ENCODE peak calls at places on chromosomes 4 and X, in seven cellular contexts. One of them, this sample, is unnamed.

GRCh38 chrX:18173494-18174180 is 47.0 kb downstream of the BEND2 start:
- DNase-seq in GM10248: no peak
- DNase-seq in endothelial cell: no peak
- DNase-seq in Panc1: no peak
- DNase-seq in neural crest cell: no peak
- DNase-seq in coronary artery: no peak
- DNase-seq in mucosa of descending colon: no peak
- DNase-seq in this sample: no peak

GRCh38 chr4:104424368-104424921 is 70.2 kb downstream of the CXXC4 start:
- DNase-seq in coronary artery: no peak
- DNase-seq in neural crest cell: no peak
- DNase-seq in Panc1: no peak
- DNase-seq in endothelial cell: no peak
- DNase-seq in mucosa of descending colon: no peak
- DNase-seq in GM10248: no peak
- DNase-seq in this sample: no peak

GRCh38 chr4:100891808-100892207 is 374.0 kb upstream of the EMCN start:
- DNase-seq in Panc1: no peak
- DNase-seq in neural crest cell: no peak
- DNase-seq in coronary artery: no peak
- DNase-seq in GM10248: no peak
- DNase-seq in mucosa of descending colon: no peak
- DNase-seq in endothelial cell: no peak
- DNase-seq in this sample: no peak

GRCh38 chrX:155880586-155881157 is 473 bp upstream of the VAMP7 start:
- DNase-seq in mucosa of descending colon: no peak
- DNase-seq in coronary artery: no peak
- DNase-seq in Panc1: no peak
- DNase-seq in endothelial cell: no peak
- DNase-seq in GM10248: no peak
- DNase-seq in neural crest cell: no peak
- DNase-seq in this sample: no peak

GRCh38 chrX:149841929-149842328 is 39.1 kb upstream of the MAGEA8 start:
- DNase-seq in GM10248: no peak
- DNase-seq in neural crest cell: no peak
- DNase-seq in coronary artery: no peak
- DNase-seq in Panc1: no peak
- DNase-seq in endothelial cell: no peak
- DNase-seq in mucosa of descending colon: no peak
- DNase-seq in this sample: no peak

GRCh38 chr4:20954541-20954940 is 254.3 kb downstream of the PACRGL start:
- DNase-seq in Panc1: no peak
- DNase-seq in GM10248: no peak
- DNase-seq in endothelial cell: no peak
- DNase-seq in coronary artery: no peak
- DNase-seq in mucosa of descending colon: no peak
- DNase-seq in neural crest cell: no peak
- DNase-seq in this sample: no peak

GRCh38 chrX:122245943-122246342 is 938.1 kb upstream of the GRIA3 start:
- DNase-seq in endothelial cell: no peak
- DNase-seq in coronary artery: no peak
- DNase-seq in mucosa of descending colon: no peak
- DNase-seq in GM10248: no peak
- DNase-seq in neural crest cell: no peak
- DNase-seq in Panc1: no peak
- DNase-seq in this sample: no peak

GRCh38 chr4:646460-646859 is 21.1 kb downstream of the PDE6B start:
- DNase-seq in endothelial cell: no peak
- DNase-seq in mucosa of descending colon: peak
- DNase-seq in GM10248: no peak
- DNase-seq in Panc1: no peak
- DNase-seq in coronary artery: no peak
- DNase-seq in neural crest cell: no peak
- DNase-seq in this sample: no peak

GRCh38 chrX:141839856-141840255 is 1.7 kb downstream of the MAGEC3 start:
- DNase-seq in neural crest cell: no peak
- DNase-seq in endothelial cell: no peak
- DNase-seq in mucosa of descending colon: no peak
- DNase-seq in Panc1: no peak
- DNase-seq in coronary artery: no peak
- DNase-seq in GM10248: no peak
- DNase-seq in this sample: peak

GRCh38 chr4:82499705-82500104 is 62.1 kb downstream of the TMEM150C start:
- DNase-seq in GM10248: no peak
- DNase-seq in mucosa of descending colon: no peak
- DNase-seq in neural crest cell: no peak
- DNase-seq in endothelial cell: no peak
- DNase-seq in coronary artery: no peak
- DNase-seq in Panc1: no peak
- DNase-seq in this sample: no peak

GRCh38 chrX:40094041-40094899 is 3.5 kb downstream of the BCOR start:
- DNase-seq in Panc1: no peak
- DNase-seq in coronary artery: no peak
- DNase-seq in endothelial cell: no peak
- DNase-seq in GM10248: no peak
- DNase-seq in mucosa of descending colon: peak
- DNase-seq in neural crest cell: no peak
- DNase-seq in this sample: no peak

GRCh38 chr4:140112576-140112975 is 41.4 kb downstream of the MAML3 start:
- DNase-seq in GM10248: no peak
- DNase-seq in Panc1: no peak
- DNase-seq in coronary artery: no peak
- DNase-seq in mucosa of descending colon: no peak
- DNase-seq in endothelial cell: no peak
- DNase-seq in neural crest cell: no peak
- DNase-seq in this sample: no peak

GRCh38 chr4:88162636-88163035 is 4.2 kb upstream of the ABCG2 start:
- DNase-seq in coronary artery: no peak
- DNase-seq in mucosa of descending colon: no peak
- DNase-seq in GM10248: no peak
- DNase-seq in endothelial cell: no peak
- DNase-seq in neural crest cell: peak
- DNase-seq in Panc1: no peak
- DNase-seq in this sample: peak

GRCh38 chrX:10235851-10236250 is 79.1 kb downstream of the CLCN4 start:
- DNase-seq in neural crest cell: no peak
- DNase-seq in mucosa of descending colon: no peak
- DNase-seq in coronary artery: peak
- DNase-seq in endothelial cell: no peak
- DNase-seq in Panc1: no peak
- DNase-seq in GM10248: no peak
- DNase-seq in this sample: peak

GRCh38 chrX:15496809-15497208 is 3.7 kb upstream of the PIR start:
- DNase-seq in coronary artery: no peak
- DNase-seq in mucosa of descending colon: no peak
- DNase-seq in GM10248: no peak
- DNase-seq in endothelial cell: no peak
- DNase-seq in neural crest cell: no peak
- DNase-seq in Panc1: no peak
- DNase-seq in this sample: no peak

GRCh38 chrX:27924261-27924660 is 57.0 kb downstream of the DCAF8L1 start:
- DNase-seq in endothelial cell: no peak
- DNase-seq in coronary artery: no peak
- DNase-seq in GM10248: no peak
- DNase-seq in neural crest cell: no peak
- DNase-seq in Panc1: no peak
- DNase-seq in mucosa of descending colon: no peak
- DNase-seq in this sample: no peak

GRCh38 chr4:130640583-130640982 is 1544.6 kb downstream of the C4orf33 start:
- DNase-seq in endothelial cell: no peak
- DNase-seq in Panc1: no peak
- DNase-seq in coronary artery: no peak
- DNase-seq in GM10248: no peak
- DNase-seq in mucosa of descending colon: no peak
- DNase-seq in neural crest cell: no peak
- DNase-seq in this sample: no peak

GRCh38 chr4:8305851-8306361 is 36.4 kb downstream of the HTRA3 start:
- DNase-seq in GM10248: no peak
- DNase-seq in neural crest cell: no peak
- DNase-seq in endothelial cell: no peak
- DNase-seq in mucosa of descending colon: no peak
- DNase-seq in coronary artery: no peak
- DNase-seq in Panc1: no peak
- DNase-seq in this sample: no peak

GRCh38 chr4:8304827-8305695 is 35.5 kb downstream of the HTRA3 start:
- DNase-seq in neural crest cell: no peak
- DNase-seq in Panc1: no peak
- DNase-seq in GM10248: no peak
- DNase-seq in coronary artery: no peak
- DNase-seq in endothelial cell: no peak
- DNase-seq in mucosa of descending colon: no peak
- DNase-seq in this sample: no peak

GRCh38 chr4:8307714-8308113 is 38.2 kb downstream of the HTRA3 start:
- DNase-seq in Panc1: no peak
- DNase-seq in neural crest cell: no peak
- DNase-seq in coronary artery: no peak
- DNase-seq in endothelial cell: no peak
- DNase-seq in mucosa of descending colon: no peak
- DNase-seq in GM10248: no peak
- DNase-seq in this sample: no peak

GRCh38 chr4:8307126-8307525 is 37.6 kb downstream of the HTRA3 start:
- DNase-seq in Panc1: no peak
- DNase-seq in coronary artery: no peak
- DNase-seq in mucosa of descending colon: no peak
- DNase-seq in GM10248: no peak
- DNase-seq in neural crest cell: no peak
- DNase-seq in endothelial cell: no peak
- DNase-seq in this sample: no peak

GRCh38 chr4:8306511-8307021 is 37.0 kb downstream of the HTRA3 start:
- DNase-seq in neural crest cell: no peak
- DNase-seq in GM10248: no peak
- DNase-seq in mucosa of descending colon: no peak
- DNase-seq in Panc1: no peak
- DNase-seq in coronary artery: no peak
- DNase-seq in endothelial cell: no peak
- DNase-seq in this sample: no peak
- TF ChIP-seq CTCF in neural crest cell: no peak
- TF ChIP-seq CTCF in GM10248: no peak
- TF ChIP-seq CTCF in mucosa of descending colon: no peak
- TF ChIP-seq CTCF in Panc1: no peak
- TF ChIP-seq CTCF in coronary artery: no peak
- TF ChIP-seq CTCF in endothelial cell: no peak
- TF ChIP-seq CTCF in this sample: no peak

DNA sequence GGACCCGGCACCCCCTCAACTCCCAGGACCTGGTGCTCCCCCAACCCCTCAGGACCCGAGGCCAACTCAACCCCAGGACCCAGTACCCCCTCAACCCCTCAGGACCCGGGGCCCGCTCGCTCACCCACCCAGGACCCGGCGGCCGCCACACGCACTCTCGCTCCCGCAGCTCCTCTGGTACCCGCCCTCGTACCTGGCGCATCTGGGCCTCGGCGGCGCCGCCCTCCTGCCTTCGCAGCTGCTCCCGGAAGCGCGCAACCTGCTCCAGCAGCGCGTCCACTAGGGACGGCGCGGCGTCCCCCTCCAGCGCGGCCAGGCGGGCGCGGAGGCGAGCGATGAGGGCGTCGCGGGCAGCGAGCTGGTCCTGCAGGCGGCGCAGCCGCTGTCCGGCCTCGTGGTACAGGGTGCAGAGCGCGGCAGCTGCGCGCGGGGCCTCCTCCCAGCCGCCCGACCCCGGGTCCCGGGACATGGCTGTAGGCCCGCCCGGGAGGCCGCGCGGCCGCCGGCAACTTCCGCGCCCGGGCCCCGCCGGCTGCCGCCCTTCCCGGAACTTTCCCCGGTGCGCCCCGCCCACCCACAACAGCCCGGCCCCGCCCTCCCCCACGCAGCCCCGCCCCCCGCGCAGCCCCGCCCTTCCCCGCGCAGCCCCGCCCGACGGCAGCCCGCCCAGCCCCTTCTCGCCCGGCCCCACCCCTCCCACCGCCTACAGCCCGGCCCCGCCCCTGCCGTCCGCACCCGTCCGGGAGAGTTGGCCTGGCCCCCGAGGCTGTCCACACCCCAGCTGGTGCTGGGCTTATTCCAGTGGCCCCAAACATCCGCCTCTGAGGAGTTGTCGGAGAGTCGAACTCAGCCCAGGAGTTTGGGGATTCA is at the start of gene TNIP2:
- DNase-seq in neural crest cell: peak
- DNase-seq in mucosa of descending colon: peak
- DNase-seq in Panc1: no peak
- DNase-seq in endothelial cell: peak
- DNase-seq in GM10248: peak
- DNase-seq in coronary artery: peak
- DNase-seq in this sample: peak
- TF ChIP-seq CTCF in neural crest cell: peak
- TF ChIP-seq CTCF in mucosa of descending colon: no peak
- TF ChIP-seq CTCF in Panc1: no peak
- TF ChIP-seq CTCF in endothelial cell: no peak
- TF ChIP-seq CTCF in GM10248: peak
- TF ChIP-seq CTCF in coronary artery: no peak
- TF ChIP-seq CTCF in this sample: no peak

DNA sequence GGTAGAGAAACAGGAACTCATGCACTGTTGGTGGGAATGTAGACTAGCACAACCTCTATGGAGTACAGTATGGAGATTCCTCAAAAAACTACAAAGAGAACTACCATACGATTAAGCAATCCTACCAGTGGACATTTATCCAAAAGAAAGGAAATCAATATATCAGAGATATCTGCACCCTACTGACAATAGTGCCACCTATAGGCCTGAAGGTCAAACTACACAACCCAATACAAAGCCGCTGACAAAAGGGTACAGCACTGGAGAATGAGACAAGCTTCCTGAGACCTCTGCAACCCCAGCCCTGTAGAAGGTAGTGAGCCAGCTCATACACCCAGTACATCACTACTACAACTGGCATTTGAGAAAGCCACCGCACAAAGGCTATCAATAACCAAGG is 67.1 kb downstream of the CBR4 start:
- DNase-seq in GM10248: no peak
- DNase-seq in neural crest cell: no peak
- DNase-seq in coronary artery: no peak
- DNase-seq in mucosa of descending colon: no peak
- DNase-seq in endothelial cell: no peak
- DNase-seq in Panc1: no peak
- DNase-seq in this sample: no peak
- TF ChIP-seq CTCF in GM10248: no peak
- TF ChIP-seq CTCF in neural crest cell: peak
- TF ChIP-seq CTCF in coronary artery: no peak
- TF ChIP-seq CTCF in mucosa of descending colon: no peak
- TF ChIP-seq CTCF in endothelial cell: peak
- TF ChIP-seq CTCF in Panc1: peak
- TF ChIP-seq CTCF in this sample: peak

GRCh38 chrX:34918856-34919255 is 23.7 kb upstream of the FAM47B start:
- DNase-seq in mucosa of descending colon: no peak
- DNase-seq in Panc1: no peak
- DNase-seq in endothelial cell: peak
- DNase-seq in coronary artery: no peak
- DNase-seq in GM10248: no peak
- DNase-seq in neural crest cell: peak
- DNase-seq in this sample: peak

GRCh38 chrX:34917146-34917545 is 25.4 kb upstream of the FAM47B start:
- DNase-seq in endothelial cell: no peak
- DNase-seq in coronary artery: no peak
- DNase-seq in neural crest cell: no peak
- DNase-seq in mucosa of descending colon: no peak
- DNase-seq in GM10248: no peak
- DNase-seq in Panc1: no peak
- DNase-seq in this sample: no peak

GRCh38 chrX:34915463-34916225 is 27.0 kb upstream of the FAM47B start:
- DNase-seq in neural crest cell: no peak
- DNase-seq in Panc1: no peak
- DNase-seq in endothelial cell: no peak
- DNase-seq in mucosa of descending colon: no peak
- DNase-seq in GM10248: no peak
- DNase-seq in coronary artery: no peak
- DNase-seq in this sample: no peak

GRCh38 chrX:34918091-34918736 is 24.4 kb upstream of the FAM47B start:
- DNase-seq in neural crest cell: no peak
- DNase-seq in GM10248: no peak
- DNase-seq in mucosa of descending colon: no peak
- DNase-seq in endothelial cell: no peak
- DNase-seq in Panc1: no peak
- DNase-seq in coronary artery: no peak
- DNase-seq in this sample: peak
- TF ChIP-seq CTCF in neural crest cell: no peak
- TF ChIP-seq CTCF in GM10248: no peak
- TF ChIP-seq CTCF in mucosa of descending colon: no peak
- TF ChIP-seq CTCF in endothelial cell: no peak
- TF ChIP-seq CTCF in Panc1: no peak
- TF ChIP-seq CTCF in coronary artery: no peak
- TF ChIP-seq CTCF in this sample: no peak